ENCODE peak calls at places on chromosomes 1 and 21, in five cellular contexts. One of them, this sample, is unnamed.

GRCh38 chr1:77514871-77515776 is 167.3 kb downstream of the ZZZ3 start:
- DNase-seq in hypothalamus: peak
- DNase-seq in HT-29: peak
- DNase-seq in kidney tubule cell: peak
- DNase-seq in stimulated activated CD4-positive, alpha-beta T cell treated with anti-CD3 and anti-CD28 coated beads, Interleukin-4, amount 100 ng/mL, for 4 hours: no peak
- DNase-seq in this sample: no peak

GRCh38 chr1:152110860-152111514 is 4.3 kb downstream of the TCHH start:
- DNase-seq in hypothalamus: no peak
- DNase-seq in HT-29: peak
- DNase-seq in kidney tubule cell: peak
- DNase-seq in stimulated activated CD4-positive, alpha-beta T cell treated with anti-CD3 and anti-CD28 coated beads, Interleukin-4, amount 100 ng/mL, for 4 hours: peak
- DNase-seq in this sample: peak

GRCh38 chr21:34620084-34620665 is 5.3 kb upstream of the RCAN1 start:
- DNase-seq in hypothalamus: no peak
- DNase-seq in HT-29: no peak
- DNase-seq in kidney tubule cell: no peak
- DNase-seq in stimulated activated CD4-positive, alpha-beta T cell treated with anti-CD3 and anti-CD28 coated beads, Interleukin-4, amount 100 ng/mL, for 4 hours: no peak
- DNase-seq in this sample: no peak

GRCh38 chr1:88990426-88990825 is 2.0 kb downstream of the KYAT3 start:
- DNase-seq in hypothalamus: no peak
- DNase-seq in HT-29: no peak
- DNase-seq in kidney tubule cell: no peak
- DNase-seq in stimulated activated CD4-positive, alpha-beta T cell treated with anti-CD3 and anti-CD28 coated beads, Interleukin-4, amount 100 ng/mL, for 4 hours: no peak
- DNase-seq in this sample: no peak

GRCh38 chr1:32863516-32864245 is 7.0 kb downstream of the FNDC5 start:
- DNase-seq in hypothalamus: no peak
- DNase-seq in HT-29: no peak
- DNase-seq in kidney tubule cell: no peak
- DNase-seq in stimulated activated CD4-positive, alpha-beta T cell treated with anti-CD3 and anti-CD28 coated beads, Interleukin-4, amount 100 ng/mL, for 4 hours: no peak
- DNase-seq in this sample: no peak

GRCh38 chr1:207815913-207816312 is 64.1 kb downstream of the CD46 start:
- DNase-seq in hypothalamus: no peak
- DNase-seq in HT-29: no peak
- DNase-seq in kidney tubule cell: peak
- DNase-seq in stimulated activated CD4-positive, alpha-beta T cell treated with anti-CD3 and anti-CD28 coated beads, Interleukin-4, amount 100 ng/mL, for 4 hours: no peak
- DNase-seq in this sample: peak

GRCh38 chr1:66334311-66334710 is 199.6 kb upstream of the SGIP1 start:
- DNase-seq in hypothalamus: no peak
- DNase-seq in HT-29: no peak
- DNase-seq in kidney tubule cell: no peak
- DNase-seq in stimulated activated CD4-positive, alpha-beta T cell treated with anti-CD3 and anti-CD28 coated beads, Interleukin-4, amount 100 ng/mL, for 4 hours: no peak
- DNase-seq in this sample: no peak

GRCh38 chr1:232417849-232418248 is 212.1 kb downstream of the SIPA1L2 start:
- DNase-seq in hypothalamus: no peak
- DNase-seq in HT-29: no peak
- DNase-seq in kidney tubule cell: no peak
- DNase-seq in stimulated activated CD4-positive, alpha-beta T cell treated with anti-CD3 and anti-CD28 coated beads, Interleukin-4, amount 100 ng/mL, for 4 hours: no peak
- DNase-seq in this sample: no peak

GRCh38 chr1:41364444-41365319 is 3.4 kb downstream of the FOXO6 start:
- DNase-seq in hypothalamus: peak
- DNase-seq in HT-29: no peak
- DNase-seq in kidney tubule cell: no peak
- DNase-seq in stimulated activated CD4-positive, alpha-beta T cell treated with anti-CD3 and anti-CD28 coated beads, Interleukin-4, amount 100 ng/mL, for 4 hours: no peak
- DNase-seq in this sample: no peak

GRCh38 chr1:216425577-216425976 is 2.3 kb upstream of the USH2A start:
- DNase-seq in hypothalamus: no peak
- DNase-seq in HT-29: no peak
- DNase-seq in kidney tubule cell: no peak
- DNase-seq in stimulated activated CD4-positive, alpha-beta T cell treated with anti-CD3 and anti-CD28 coated beads, Interleukin-4, amount 100 ng/mL, for 4 hours: no peak
- DNase-seq in this sample: no peak

GRCh38 chr1:1599030-1599916 is 662 bp downstream of the FNDC10 start:
- DNase-seq in hypothalamus: no peak
- DNase-seq in HT-29: no peak
- DNase-seq in kidney tubule cell: peak
- DNase-seq in stimulated activated CD4-positive, alpha-beta T cell treated with anti-CD3 and anti-CD28 coated beads, Interleukin-4, amount 100 ng/mL, for 4 hours: peak
- DNase-seq in this sample: peak

GRCh38 chr1:9696793-9697192 is 45.3 kb downstream of the PIK3CD start:
- DNase-seq in hypothalamus: no peak
- DNase-seq in HT-29: no peak
- DNase-seq in kidney tubule cell: peak
- DNase-seq in stimulated activated CD4-positive, alpha-beta T cell treated with anti-CD3 and anti-CD28 coated beads, Interleukin-4, amount 100 ng/mL, for 4 hours: no peak
- DNase-seq in this sample: no peak

GRCh38 chr1:159646687-159647086 is 59.1 kb downstream of the APCS start:
- DNase-seq in hypothalamus: no peak
- DNase-seq in HT-29: no peak
- DNase-seq in kidney tubule cell: no peak
- DNase-seq in stimulated activated CD4-positive, alpha-beta T cell treated with anti-CD3 and anti-CD28 coated beads, Interleukin-4, amount 100 ng/mL, for 4 hours: no peak
- DNase-seq in this sample: no peak

GRCh38 chr1:230713915-230714764 is at the start of gene AGT:
- DNase-seq in hypothalamus: peak
- DNase-seq in HT-29: peak
- DNase-seq in kidney tubule cell: peak
- DNase-seq in stimulated activated CD4-positive, alpha-beta T cell treated with anti-CD3 and anti-CD28 coated beads, Interleukin-4, amount 100 ng/mL, for 4 hours: no peak
- DNase-seq in this sample: peak

GRCh38 chr21:38140192-38140905 is 116.4 kb upstream of the KCNJ15 start:
- DNase-seq in hypothalamus: peak
- DNase-seq in HT-29: no peak
- DNase-seq in kidney tubule cell: peak
- DNase-seq in stimulated activated CD4-positive, alpha-beta T cell treated with anti-CD3 and anti-CD28 coated beads, Interleukin-4, amount 100 ng/mL, for 4 hours: no peak
- DNase-seq in this sample: peak

GRCh38 chr1:166905930-166906329 is 29.9 kb upstream of the TADA1 start:
- DNase-seq in hypothalamus: no peak
- DNase-seq in HT-29: no peak
- DNase-seq in kidney tubule cell: peak
- DNase-seq in stimulated activated CD4-positive, alpha-beta T cell treated with anti-CD3 and anti-CD28 coated beads, Interleukin-4, amount 100 ng/mL, for 4 hours: no peak
- DNase-seq in this sample: peak

GRCh38 chr1:43688594-43689000 is 18.7 kb upstream of the ST3GAL3 start:
- DNase-seq in hypothalamus: no peak
- DNase-seq in HT-29: no peak
- DNase-seq in kidney tubule cell: peak
- DNase-seq in stimulated activated CD4-positive, alpha-beta T cell treated with anti-CD3 and anti-CD28 coated beads, Interleukin-4, amount 100 ng/mL, for 4 hours: no peak
- DNase-seq in this sample: peak

This sample was measured in PC-3.